ENCODE peak calls at places on chromosomes 3 and 15, in four cellular contexts. C is transverse colon, F is GM23338, J is suprapubic skin. P is an unnamed sample.

GRCh38 chr3:141308588-141309218 is 59.6 kb upstream of the ZBTB38 start:
- DNase-seq in J (no peak), C (peak; percentile 39), F (peak; percentile 93), P (no peak)

GRCh38 chr3:98726084-98726483 is 37.1 kb upstream of the ST3GAL6 start:
- DNase-seq in C (no peak), J (no peak), F (no peak), P (no peak)

GRCh38 chr3:1798711-1799410 is 299.8 kb upstream of the CNTN4 start:
- DNase-seq in C (no peak), F (no peak), J (no peak), P (no peak)

GRCh38 chr15:98217356-98217755 is 256.9 kb downstream of the ARRDC4 start:
- DNase-seq in J (no peak), F (peak; percentile 34), C (no peak), P (no peak)

GRCh38 chr3:71369733-71370391 is 213.7 kb downstream of the FOXP1 start:
- DNase-seq in J (no peak), F (no peak), C (no peak), P (no peak)

GRCh38 chr3:24420224-24420623 is 74.4 kb downstream of the THRB start:
- DNase-seq in J (no peak), C (no peak), F (no peak), P (no peak)

GRCh38 chr3:172516318-172517214 is 6.7 kb downstream of the TNFSF10 start:
- DNase-seq in J (peak; percentile 73), C (peak; percentile 75), F (no peak), P (no peak)

GRCh38 chr3:143644370-143645089 is 203.7 kb downstream of the SLC9A9 start:
- DNase-seq in C (peak; percentile 65), J (no peak), F (peak; percentile 85), P (no peak)

GRCh38 chr3:56801151-56801596 is 575 bp downstream of the ARHGEF3 start:
- DNase-seq in F (no peak), C (no peak), J (no peak), P (peak; percentile 81)

GRCh38 chr3:16290007-16290826 is 25.2 kb downstream of the OXNAD1 start:
- DNase-seq in F (peak; percentile 75), J (no peak), C (peak; percentile 46), P (no peak)

GRCh38 chr15:23566070-23567050 is 886 bp downstream of the MKRN3 start:
- DNase-seq in C (no peak), F (no peak), J (no peak), P (no peak)

GRCh38 chr15:37099321-37100108 is 834 bp downstream of the MEIS2 start:
- DNase-seq in F (peak; percentile 42), C (no peak), J (no peak), P (no peak)

GRCh38 chr15:72584006-72584405 is 70.5 kb upstream of the GOLGA6B start:
- DNase-seq in F (peak; percentile 43), C (no peak), J (no peak), P (no peak)

GRCh38 chr3:127804141-127804540 is 18.2 kb downstream of the MGLL start:
- DNase-seq in C (no peak), F (no peak), J (no peak), P (no peak)

GRCh38 chr3:182259579-182259978 is 533.7 kb upstream of the ATP11B start:
- DNase-seq in F (peak; percentile 58), C (no peak), J (no peak), P (no peak)

GRCh38 chr3:168248383-168249047 is 152.8 kb upstream of the GOLIM4 start:
- DNase-seq in F (peak; percentile 67), C (no peak), J (no peak), P (peak; percentile 59)

GRCh38 chr15:90422043-90422442 is 34.0 kb downstream of the IQGAP1 start:
- DNase-seq in J (no peak), F (no peak), C (no peak), P (no peak)

GRCh38 chr15:68812596-68813548 is 7.8 kb downstream of the ANP32A start:
- DNase-seq in F (no peak), C (peak; percentile 10), J (no peak), P (no peak)

GRCh38 chr15:99100245-99101173 is 4.4 kb upstream of the SYNM start:
- DNase-seq in F (peak; percentile 93), C (peak; percentile 83), J (peak; percentile 83), P (peak; percentile 87)

GRCh38 chr15:36208868-36209582 is 370.4 kb upstream of the CDIN1 start:
- DNase-seq in J (no peak), C (no peak), F (no peak), P (no peak)

GRCh38 chr3:9098716-9099675 is 135.7 kb upstream of the RAD18 start:
- DNase-seq in F (no peak), C (no peak), J (no peak), P (no peak)

GRCh38 chr3:13254028-13254951 is 165.8 kb downstream of the NUP210 start:
- DNase-seq in F (no peak), C (no peak), J (no peak), P (no peak)

GRCh38 chr3:170164720-170165119 is 16.8 kb downstream of the PHC3 start:
- DNase-seq in F (no peak), C (peak; percentile 19), J (no peak), P (no peak)

GRCh38 chr15:96626936-96627577 is 296.6 kb downstream of the NR2F2 start:
- DNase-seq in C (no peak), F (no peak), J (no peak), P (peak; percentile 70)

GRCh38 chr15:72685925-72686794 is at the start of the genes BBS4 and HIGD2B:
- DNase-seq in C (peak; percentile 92), J (peak; percentile 92), F (peak; percentile 96), P (peak; percentile 96)

GRCh38 chr3:146134348-146135117 is 26.5 kb downstream of the PLOD2 start:
- DNase-seq in J (no peak), F (peak; percentile 73), C (no peak), P (no peak)

GRCh38 chr3:168187233-168187632 is 91.5 kb upstream of the GOLIM4 start:
- DNase-seq in C (no peak), F (no peak), J (no peak), P (no peak)

GRCh38 chr15:81178365-81178764 is 18.3 kb upstream of the IL16 start:
- DNase-seq in J (no peak), F (no peak), C (no peak), P (no peak)

GRCh38 chr3:177597325-177598109 is 400.2 kb upstream of the TBL1XR1 start:
- DNase-seq in J (no peak), C (no peak), F (no peak), P (no peak)

DNA sequence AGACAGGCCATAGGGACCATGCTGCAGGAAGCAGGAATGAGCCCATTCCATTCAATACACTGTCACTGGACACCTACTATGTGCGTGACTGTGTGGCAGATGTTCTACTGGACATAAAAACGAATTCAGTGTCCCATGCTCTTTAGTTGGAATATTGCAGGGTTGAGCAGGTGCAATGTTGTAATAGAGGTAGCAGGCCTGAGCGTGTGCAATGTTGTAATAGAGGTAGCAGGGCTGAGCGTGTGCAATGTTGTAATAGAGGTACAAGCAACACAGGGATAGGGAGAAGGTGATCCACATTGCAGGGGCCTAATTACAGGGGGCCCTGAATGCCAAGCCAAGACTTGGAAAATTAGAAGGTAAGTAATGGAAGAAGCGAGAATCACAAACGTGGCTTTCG is 261.4 kb upstream of the HES1 start:
- DNase-seq in F (no peak), C (no peak), J (no peak), P (no peak)
- H3K4me1 ChIP-seq in F (peaks cover 27% of the 10 kb centered on the region), C (peaks cover 3% of the 10 kb centered on the region), J (peaks cover 53% of the 10 kb centered on the region), P (peaks cover 16% of the 10 kb centered on the region)

DNA sequence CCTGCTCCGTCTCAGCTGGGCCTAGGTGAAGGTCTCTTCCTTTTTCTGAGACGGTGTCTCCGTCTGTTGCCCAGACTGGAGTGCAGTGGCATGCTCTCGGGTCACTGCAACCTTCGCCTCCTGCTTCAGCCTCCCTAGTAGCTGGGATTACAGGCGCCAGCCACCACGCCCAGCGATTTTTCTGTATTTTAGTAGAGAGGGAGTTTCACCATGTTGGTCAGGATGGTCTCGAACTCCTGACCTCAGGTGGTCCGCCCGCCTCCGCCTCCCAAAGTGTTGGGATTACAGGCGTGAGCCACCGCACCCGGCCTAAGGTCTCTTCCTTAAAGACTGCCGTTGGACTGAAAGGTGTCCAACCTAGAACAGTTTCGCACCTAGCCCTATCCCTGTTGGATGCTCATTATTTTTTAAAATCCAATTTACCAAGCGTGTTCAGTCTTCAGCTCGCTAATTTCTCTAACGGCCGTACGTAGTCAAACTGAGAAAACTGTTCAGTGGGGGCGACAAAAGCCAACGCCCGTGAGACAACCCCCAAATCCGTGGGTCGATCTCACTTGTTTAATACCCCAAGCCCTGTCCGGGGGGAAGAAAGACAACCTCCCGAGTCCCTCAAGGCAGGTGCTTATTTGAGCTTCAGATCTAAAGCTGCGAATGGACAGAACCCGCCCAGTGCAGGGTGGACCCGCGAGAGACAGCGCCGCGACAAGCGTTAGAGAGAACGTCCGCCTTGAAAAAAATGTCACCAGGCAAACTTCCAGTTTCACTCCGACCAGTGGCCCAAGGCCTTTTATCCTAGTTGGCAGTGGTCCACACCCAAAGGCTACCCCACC is 986 bp upstream of the OXSR1 start:
- DNase-seq in C (peak; percentile 36), J (no peak), F (no peak), P (peak; percentile 88)
- TF ChIP-seq POLR2AphosphoS5 in C (no peak), J (peak; percentile 72), F (no peak), P (no peak)

DNA sequence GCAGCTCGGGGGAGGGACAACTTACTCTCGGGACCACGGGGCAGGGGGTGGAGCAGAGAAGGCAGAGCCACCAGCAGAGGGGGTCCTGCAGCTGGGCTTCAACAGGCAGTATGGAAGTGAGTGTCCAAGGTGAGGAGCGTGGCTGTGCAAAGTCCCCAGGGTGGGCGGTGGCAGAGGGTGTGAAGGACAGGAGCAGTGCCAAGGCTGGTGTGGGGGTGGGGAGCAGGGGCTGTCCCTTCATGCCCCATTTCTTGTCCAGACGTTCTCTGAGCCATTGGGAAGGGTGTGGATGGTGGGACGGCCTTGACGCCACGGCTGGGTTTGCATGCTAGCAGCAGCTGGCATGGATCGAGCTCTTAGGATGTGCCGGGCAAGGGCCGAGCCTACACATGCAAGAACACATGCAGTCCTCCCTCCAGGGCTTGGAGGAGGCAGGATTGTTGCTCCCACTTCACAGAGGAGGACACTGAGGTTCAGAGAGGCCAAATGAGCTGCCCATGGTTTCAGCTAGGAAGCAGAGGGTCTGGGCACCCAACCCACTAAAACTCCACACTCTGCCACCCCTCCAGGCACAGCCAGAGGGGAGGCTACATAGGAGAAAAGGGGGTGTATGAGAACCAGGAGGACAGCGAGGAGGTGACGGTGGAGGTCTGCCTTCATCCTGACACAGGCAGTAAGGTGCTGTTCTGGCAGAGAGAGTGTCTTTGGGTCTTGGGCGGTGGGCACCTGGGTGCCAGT is 93.6 kb downstream of the TBC1D2B start:
- DNase-seq in F (peak; percentile 34), J (peak; percentile 56), C (no peak), P (peak; percentile 73)
- TF ChIP-seq CTCF in F (no peak), J (no peak), C (no peak), P (peak; percentile 20)

GRCh38 chr3:66828303-66828702 is 169.8 kb upstream of the KBTBD8 start:
- DNase-seq in F (no peak), J (no peak), C (no peak), P (no peak)
- H3K4me1 ChIP-seq in F (no peaks in the 10 kb centered on the region), J (no peaks in the 10 kb centered on the region), C (no peaks in the 10 kb centered on the region), P (no peaks in the 10 kb centered on the region)

GRCh38 chr3:100953103-100953502 is 40.1 kb downstream of the ABI3BP start:
- DNase-seq in F (no peak), J (no peak), C (no peak), P (no peak)

GRCh38 chr3:100941451-100941850 is 51.8 kb downstream of the ABI3BP start:
- DNase-seq in F (no peak), J (no peak), C (no peak), P (no peak)

DNA sequence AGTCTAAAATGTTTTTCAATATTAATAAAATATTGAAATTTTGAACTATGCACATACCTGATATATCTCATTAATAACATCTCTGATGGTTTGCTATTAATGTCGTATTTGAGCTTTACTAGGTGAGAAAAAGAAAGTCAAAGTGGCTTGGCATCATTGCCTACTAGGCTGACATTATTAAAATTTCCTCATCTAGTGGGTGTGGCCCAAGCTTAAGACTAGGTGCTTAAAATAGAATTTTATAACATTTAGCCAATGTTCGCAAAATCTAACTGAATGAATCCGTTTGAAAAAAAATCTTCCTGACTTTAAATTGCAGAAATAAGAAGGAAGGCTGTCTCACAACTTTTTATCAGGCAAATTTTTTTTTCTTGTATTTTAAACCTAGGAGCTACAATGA is 46.1 kb downstream of the ABI3BP start:
- DNase-seq in J (no peak), C (no peak), F (no peak), P (no peak)
- TF ChIP-seq POLR2AphosphoS5 in J (no peak), C (no peak), F (no peak), P (no peak)

P was measured in spleen.